ENCODE peak calls at places on chromosomes 7 and 10, in nine cellular contexts. One of them, this sample, is unnamed.

GRCh38 chr7:50197547-50197946 is 104.5 kb upstream of the ZPBP start:
- DNase-seq in GM12865: peak
- DNase-seq in adrenal gland: peak
- DNase-seq in skeletal muscle cell: no peak
- DNase-seq in choroid plexus epithelial cell: no peak
- DNase-seq in fibroblast of pulmonary artery: no peak
- DNase-seq in fibroblast of lung: no peak
- DNase-seq in A673: no peak
- DNase-seq in heart right ventricle: no peak
- DNase-seq in this sample: no peak

GRCh38 chr7:17674166-17674955 is 265.9 kb downstream of the SNX13 start:
- DNase-seq in GM12865: no peak
- DNase-seq in adrenal gland: no peak
- DNase-seq in skeletal muscle cell: no peak
- DNase-seq in choroid plexus epithelial cell: no peak
- DNase-seq in fibroblast of pulmonary artery: no peak
- DNase-seq in fibroblast of lung: no peak
- DNase-seq in A673: peak
- DNase-seq in heart right ventricle: no peak
- DNase-seq in this sample: no peak

GRCh38 chr7:12757443-12757842 is 70.0 kb downstream of the ARL4A start:
- DNase-seq in GM12865: no peak
- DNase-seq in adrenal gland: no peak
- DNase-seq in skeletal muscle cell: peak
- DNase-seq in choroid plexus epithelial cell: peak
- DNase-seq in fibroblast of pulmonary artery: peak
- DNase-seq in fibroblast of lung: peak
- DNase-seq in A673: no peak
- DNase-seq in heart right ventricle: no peak
- DNase-seq in this sample: peak

GRCh38 chr7:67137464-67137863 is 140.8 kb downstream of the TYW1 start:
- DNase-seq in GM12865: no peak
- DNase-seq in adrenal gland: no peak
- DNase-seq in skeletal muscle cell: no peak
- DNase-seq in choroid plexus epithelial cell: no peak
- DNase-seq in fibroblast of pulmonary artery: no peak
- DNase-seq in fibroblast of lung: no peak
- DNase-seq in A673: no peak
- DNase-seq in heart right ventricle: no peak
- DNase-seq in this sample: no peak

GRCh38 chr7:131498237-131498885 is 58.1 kb downstream of the PODXL start:
- DNase-seq in GM12865: no peak
- DNase-seq in adrenal gland: no peak
- DNase-seq in skeletal muscle cell: no peak
- DNase-seq in choroid plexus epithelial cell: no peak
- DNase-seq in fibroblast of pulmonary artery: peak
- DNase-seq in fibroblast of lung: peak
- DNase-seq in A673: no peak
- DNase-seq in heart right ventricle: no peak
- DNase-seq in this sample: no peak

GRCh38 chr10:123704812-123705211 is 38.7 kb downstream of the GPR26 start:
- DNase-seq in GM12865: no peak
- DNase-seq in adrenal gland: no peak
- DNase-seq in skeletal muscle cell: no peak
- DNase-seq in choroid plexus epithelial cell: no peak
- DNase-seq in fibroblast of pulmonary artery: no peak
- DNase-seq in fibroblast of lung: no peak
- DNase-seq in A673: no peak
- DNase-seq in heart right ventricle: no peak
- DNase-seq in this sample: no peak

GRCh38 chr7:95365151-95365550 is 31.0 kb downstream of the PON3 start:
- DNase-seq in GM12865: no peak
- DNase-seq in adrenal gland: no peak
- DNase-seq in skeletal muscle cell: peak
- DNase-seq in choroid plexus epithelial cell: no peak
- DNase-seq in fibroblast of pulmonary artery: no peak
- DNase-seq in fibroblast of lung: no peak
- DNase-seq in A673: no peak
- DNase-seq in heart right ventricle: no peak
- DNase-seq in this sample: no peak

GRCh38 chr7:10889266-10889898 is 84.3 kb upstream of the PHF14 start:
- DNase-seq in GM12865: peak
- DNase-seq in adrenal gland: peak
- DNase-seq in skeletal muscle cell: peak
- DNase-seq in choroid plexus epithelial cell: peak
- DNase-seq in fibroblast of pulmonary artery: peak
- DNase-seq in fibroblast of lung: peak
- DNase-seq in A673: peak
- DNase-seq in heart right ventricle: no peak
- DNase-seq in this sample: peak

GRCh38 chr10:49323896-49324270 is 24.9 kb downstream of the C10orf71 start:
- DNase-seq in GM12865: no peak
- DNase-seq in adrenal gland: no peak
- DNase-seq in skeletal muscle cell: no peak
- DNase-seq in choroid plexus epithelial cell: no peak
- DNase-seq in fibroblast of pulmonary artery: no peak
- DNase-seq in fibroblast of lung: no peak
- DNase-seq in A673: no peak
- DNase-seq in heart right ventricle: no peak
- DNase-seq in this sample: no peak

GRCh38 chr7:131803861-131804260 is 247.4 kb upstream of the PODXL start:
- DNase-seq in GM12865: no peak
- DNase-seq in adrenal gland: no peak
- DNase-seq in skeletal muscle cell: no peak
- DNase-seq in choroid plexus epithelial cell: no peak
- DNase-seq in fibroblast of pulmonary artery: no peak
- DNase-seq in fibroblast of lung: no peak
- DNase-seq in A673: no peak
- DNase-seq in heart right ventricle: no peak
- DNase-seq in this sample: no peak

DNA sequence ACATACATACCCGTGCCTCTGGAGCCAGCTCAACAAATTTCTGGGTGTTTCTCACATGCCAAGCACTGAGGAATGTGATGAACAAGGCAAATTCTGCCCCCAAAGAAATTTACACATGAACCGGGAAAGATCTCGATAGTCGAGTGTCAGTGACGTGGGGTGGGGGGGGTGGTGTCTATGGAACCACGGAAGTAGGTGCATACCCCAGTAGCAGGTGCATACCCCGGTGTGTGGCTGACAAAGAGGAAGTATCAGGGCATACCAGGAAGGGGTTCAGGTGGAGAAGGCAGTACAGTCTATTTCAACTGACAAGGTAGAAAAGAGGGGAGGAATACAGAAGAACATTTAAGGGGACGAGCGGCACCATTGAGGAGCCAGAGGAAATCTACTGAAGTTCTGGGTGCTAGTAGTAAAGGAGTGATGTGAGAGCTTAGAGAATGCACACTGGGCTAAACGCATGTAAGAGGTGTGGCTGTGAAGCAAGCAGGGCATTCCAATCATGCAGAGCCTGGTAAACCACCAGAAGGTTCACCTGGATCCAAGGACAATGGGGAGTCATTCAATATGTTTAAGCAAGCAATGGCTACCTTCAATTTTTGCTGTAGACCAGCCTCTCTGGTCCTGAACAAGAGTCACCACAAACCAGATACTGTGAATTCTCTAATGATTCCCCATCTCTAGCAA is 6.2 kb downstream of the CCDC6 start:
- DNase-seq in GM12865: no peak
- DNase-seq in adrenal gland: no peak
- DNase-seq in skeletal muscle cell: no peak
- DNase-seq in choroid plexus epithelial cell: no peak
- DNase-seq in fibroblast of pulmonary artery: no peak
- DNase-seq in fibroblast of lung: no peak
- DNase-seq in A673: no peak
- DNase-seq in heart right ventricle: no peak
- DNase-seq in this sample: no peak
- H3K4me3 ChIP-seq in GM12865: no peak
- H3K4me3 ChIP-seq in adrenal gland: no peak
- H3K4me3 ChIP-seq in skeletal muscle cell: no peak
- H3K4me3 ChIP-seq in choroid plexus epithelial cell: no peak
- H3K4me3 ChIP-seq in fibroblast of pulmonary artery: no peak
- H3K4me3 ChIP-seq in fibroblast of lung: no peak
- H3K4me3 ChIP-seq in A673: no peak
- H3K4me3 ChIP-seq in heart right ventricle: no peak
- H3K4me3 ChIP-seq in this sample: no peak

DNA sequence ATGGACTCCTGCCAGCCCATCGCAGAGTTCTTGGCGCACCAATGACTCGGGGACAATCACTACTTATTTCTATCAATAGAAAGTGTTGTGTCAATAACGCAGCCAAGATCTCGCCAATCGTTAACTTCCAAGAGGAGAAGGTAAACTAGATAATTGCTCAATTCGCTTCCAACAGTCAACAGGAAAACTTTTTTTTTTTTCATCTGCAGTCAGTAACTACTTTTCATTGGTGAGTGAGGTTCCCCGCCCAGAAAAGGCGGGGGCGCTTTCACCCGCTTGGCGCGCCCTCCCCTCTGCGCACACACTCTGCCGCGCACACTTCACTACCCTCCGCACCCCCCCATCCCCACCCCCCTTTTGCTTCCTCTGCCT is at the start of gene FEZF1:
- DNase-seq in GM12865: no peak
- DNase-seq in adrenal gland: no peak
- DNase-seq in skeletal muscle cell: no peak
- DNase-seq in choroid plexus epithelial cell: no peak
- DNase-seq in fibroblast of pulmonary artery: peak
- DNase-seq in fibroblast of lung: no peak
- DNase-seq in A673: peak
- DNase-seq in heart right ventricle: no peak
- DNase-seq in this sample: no peak
- H3K4me3 ChIP-seq in GM12865: no peak
- H3K4me3 ChIP-seq in adrenal gland: peak
- H3K4me3 ChIP-seq in skeletal muscle cell: no peak
- H3K4me3 ChIP-seq in choroid plexus epithelial cell: peak
- H3K4me3 ChIP-seq in fibroblast of pulmonary artery: no peak
- H3K4me3 ChIP-seq in fibroblast of lung: no peak
- H3K4me3 ChIP-seq in A673: peak
- H3K4me3 ChIP-seq in heart right ventricle: peak
- H3K4me3 ChIP-seq in this sample: no peak

DNA sequence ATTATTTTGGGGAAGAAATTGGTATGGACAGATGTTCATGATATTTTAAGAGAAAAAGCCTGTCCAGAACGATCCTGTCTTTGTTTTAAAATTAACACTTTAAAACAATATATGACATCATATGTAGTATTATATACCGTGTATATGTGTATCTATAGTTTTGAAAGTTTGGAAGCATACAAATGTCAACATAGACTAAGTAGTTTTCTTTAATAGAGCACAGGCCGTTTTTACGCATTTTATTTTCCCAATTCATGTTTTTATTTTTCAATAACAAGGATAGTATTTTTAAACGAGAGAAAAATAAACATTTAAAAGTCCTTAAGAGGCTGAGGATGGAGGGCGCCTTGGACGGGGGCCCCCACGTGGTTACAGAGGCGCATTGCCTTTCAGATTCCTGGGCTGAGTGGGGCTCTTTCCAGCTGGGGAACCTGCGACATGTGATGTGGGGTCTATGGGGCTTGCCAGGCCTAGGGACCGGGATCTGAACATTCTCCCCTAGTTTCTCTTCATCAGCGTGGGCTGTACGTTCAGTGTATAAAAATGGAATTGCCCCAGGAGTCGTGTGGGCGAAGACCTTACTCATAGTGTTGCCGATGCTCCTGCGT is 127.8 kb upstream of the ZNF746 start:
- DNase-seq in GM12865: peak
- DNase-seq in adrenal gland: peak
- DNase-seq in skeletal muscle cell: no peak
- DNase-seq in choroid plexus epithelial cell: peak
- DNase-seq in fibroblast of pulmonary artery: peak
- DNase-seq in fibroblast of lung: peak
- DNase-seq in A673: peak
- DNase-seq in heart right ventricle: peak
- DNase-seq in this sample: peak
- H3K4me3 ChIP-seq in GM12865: peak
- H3K4me3 ChIP-seq in adrenal gland: peak
- H3K4me3 ChIP-seq in skeletal muscle cell: peak
- H3K4me3 ChIP-seq in choroid plexus epithelial cell: peak
- H3K4me3 ChIP-seq in fibroblast of pulmonary artery: peak
- H3K4me3 ChIP-seq in fibroblast of lung: no peak
- H3K4me3 ChIP-seq in A673: peak
- H3K4me3 ChIP-seq in heart right ventricle: peak
- H3K4me3 ChIP-seq in this sample: peak

GRCh38 chr7:55369427-55369826 is 4.3 kb downstream of the LANCL2 start:
- DNase-seq in GM12865: no peak
- DNase-seq in adrenal gland: no peak
- DNase-seq in skeletal muscle cell: peak
- DNase-seq in choroid plexus epithelial cell: peak
- DNase-seq in fibroblast of pulmonary artery: peak
- DNase-seq in fibroblast of lung: peak
- DNase-seq in A673: peak
- DNase-seq in heart right ventricle: no peak
- DNase-seq in this sample: peak
- H3K4me3 ChIP-seq in GM12865: no peak
- H3K4me3 ChIP-seq in adrenal gland: no peak
- H3K4me3 ChIP-seq in skeletal muscle cell: no peak
- H3K4me3 ChIP-seq in choroid plexus epithelial cell: no peak
- H3K4me3 ChIP-seq in fibroblast of pulmonary artery: no peak
- H3K4me3 ChIP-seq in fibroblast of lung: no peak
- H3K4me3 ChIP-seq in A673: no peak
- H3K4me3 ChIP-seq in heart right ventricle: no peak
- H3K4me3 ChIP-seq in this sample: no peak

DNA sequence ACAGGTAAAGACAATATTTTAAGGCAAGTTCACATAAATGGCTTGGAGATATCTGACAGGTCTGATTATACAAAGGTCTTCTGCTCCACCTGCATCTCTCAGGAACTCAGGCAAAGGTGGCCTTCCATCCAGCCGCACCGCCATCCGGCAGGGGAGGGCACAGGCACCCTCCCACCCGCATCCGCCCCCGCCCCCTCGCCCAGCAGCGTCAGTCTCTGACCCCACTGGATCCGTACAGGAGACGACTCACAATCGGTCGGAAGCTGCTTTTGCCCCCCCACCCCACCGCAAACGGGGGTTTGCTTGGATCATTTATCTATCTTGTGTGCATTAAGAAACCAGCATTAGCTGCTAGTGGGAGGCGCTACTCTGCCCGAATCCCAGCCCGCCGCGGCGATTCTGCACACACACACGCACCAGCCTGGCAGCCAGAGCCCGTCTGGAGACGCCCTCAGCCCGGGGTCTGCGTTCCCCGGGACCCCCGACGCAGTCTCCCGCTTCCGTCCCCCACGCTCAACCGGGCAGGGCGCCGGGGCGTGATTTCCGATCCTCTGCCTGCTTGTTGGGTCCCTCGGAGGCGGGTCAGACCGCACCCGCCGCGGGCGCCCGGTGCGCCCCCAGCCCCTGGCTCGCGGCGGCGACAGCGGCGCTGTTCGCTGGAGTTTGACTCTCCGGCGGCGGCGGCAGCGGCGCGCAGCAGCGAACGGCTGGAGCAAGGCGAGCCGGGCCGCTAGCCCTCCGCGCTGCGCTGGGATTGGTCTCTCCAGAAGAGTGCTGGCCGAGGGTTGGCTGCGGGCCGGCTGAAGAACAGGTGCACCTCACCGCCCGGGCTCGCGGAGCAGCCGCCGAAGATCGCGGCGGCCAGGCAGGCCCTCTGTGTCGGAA is 820 bp upstream of the NRG3 start:
- DNase-seq in GM12865: no peak
- DNase-seq in adrenal gland: peak
- DNase-seq in skeletal muscle cell: no peak
- DNase-seq in choroid plexus epithelial cell: peak
- DNase-seq in fibroblast of pulmonary artery: peak
- DNase-seq in fibroblast of lung: no peak
- DNase-seq in A673: no peak
- DNase-seq in heart right ventricle: peak
- DNase-seq in this sample: peak
- H3K4me3 ChIP-seq in GM12865: no peak
- H3K4me3 ChIP-seq in adrenal gland: peak
- H3K4me3 ChIP-seq in skeletal muscle cell: no peak
- H3K4me3 ChIP-seq in choroid plexus epithelial cell: peak
- H3K4me3 ChIP-seq in fibroblast of pulmonary artery: peak
- H3K4me3 ChIP-seq in fibroblast of lung: no peak
- H3K4me3 ChIP-seq in A673: peak
- H3K4me3 ChIP-seq in heart right ventricle: peak
- H3K4me3 ChIP-seq in this sample: peak

GRCh38 chr7:76354981-76355730 is 3.6 kb downstream of the YWHAG start:
- DNase-seq in GM12865: no peak
- DNase-seq in adrenal gland: no peak
- DNase-seq in skeletal muscle cell: no peak
- DNase-seq in choroid plexus epithelial cell: no peak
- DNase-seq in fibroblast of pulmonary artery: no peak
- DNase-seq in fibroblast of lung: no peak
- DNase-seq in A673: no peak
- DNase-seq in heart right ventricle: no peak
- DNase-seq in this sample: no peak
- H3K4me3 ChIP-seq in GM12865: no peak
- H3K4me3 ChIP-seq in adrenal gland: peak
- H3K4me3 ChIP-seq in skeletal muscle cell: no peak
- H3K4me3 ChIP-seq in choroid plexus epithelial cell: no peak
- H3K4me3 ChIP-seq in fibroblast of pulmonary artery: no peak
- H3K4me3 ChIP-seq in fibroblast of lung: no peak
- H3K4me3 ChIP-seq in A673: no peak
- H3K4me3 ChIP-seq in heart right ventricle: no peak
- H3K4me3 ChIP-seq in this sample: no peak

This sample was measured in astrocyte of the cerebellum.